ENCODE peak calls at places on chromosomes 13 and 19, in seven cellular contexts. A is SK-N-SH, G is GM12878, Y is breast epithelium, K is stomach, B is K562, D is GM23338. F is an unnamed sample.
A peak's percentile ranks its signal among the peaks of the same experiment; 100 is the strongest.

GRCh38 chr19:28020631-28021315 is 1192.2 kb downstream of the UQCRFS1 start:
- DNase-seq in A (no peak), G (no peak), Y (no peak), K (no peak), B (no peak), D (peak; percentile 22), F (no peak)

GRCh38 chr19:16383584-16384161 is 59.0 kb downstream of the KLF2 start:
- DNase-seq in A (no peak), G (no peak), Y (no peak), K (no peak), B (no peak), D (no peak), F (no peak)

GRCh38 chr19:53394522-53394973 is 401 bp upstream of the ZNF765 start:
- DNase-seq in A (peak; percentile 70), G (peak; percentile 1), Y (peak; percentile 40), K (peak; percentile 31), B (no peak), D (peak; percentile 84), F (no peak)

GRCh38 chr19:40690699-40691420 is 409 bp upstream of the NUMBL start:
- DNase-seq in A (peak; percentile 83), G (peak; percentile 53), Y (peak; percentile 90), K (peak; percentile 96), B (peak; percentile 97), D (peak; percentile 93), F (no peak)

GRCh38 chr19:50147462-50148423 is 15.3 kb downstream of the IZUMO2 start:
- DNase-seq in A (peak; percentile 80), G (peak; percentile 11), Y (peak; percentile 86), K (peak; percentile 87), B (peak; percentile 84), D (peak; percentile 97), F (peak; percentile 52)

GRCh38 chr19:23957660-23958281 is 43.1 kb downstream of the ZNF726 start:
- DNase-seq in A (no peak), G (no peak), Y (no peak), K (no peak), B (no peak), D (no peak), F (no peak)

GRCh38 chr19:39544201-39544903 is 4.4 kb upstream of the EID2 start:
- DNase-seq in A (no peak), G (no peak), Y (no peak), K (no peak), B (no peak), D (no peak), F (no peak)

GRCh38 chr19:14566712-14567077 is 5.2 kb downstream of the NDUFB7 start:
- DNase-seq in A (no peak), G (no peak), Y (no peak), K (no peak), B (no peak), D (no peak), F (no peak)

GRCh38 chr19:17090501-17091074 is 15.0 kb downstream of the MYO9B start:
- DNase-seq in A (no peak), G (no peak), Y (no peak), K (no peak), B (no peak), D (no peak), F (no peak)

GRCh38 chr13:105168295-105168694 is 1367.2 kb downstream of the EFNB2 start:
- DNase-seq in A (no peak), G (no peak), Y (no peak), K (no peak), B (no peak), D (no peak), F (no peak)

GRCh38 chr19:23914402-23915286 is at the start of gene ZNF726:
- DNase-seq in A (peak; percentile 77), G (peak; percentile 37), Y (peak; percentile 88), K (peak; percentile 82), B (peak; percentile 90), D (peak; percentile 4), F (peak; percentile 10)

GRCh38 chr19:13965377-13965896 is 13.1 kb downstream of the DCAF15 start:
- DNase-seq in A (no peak), G (no peak), Y (no peak), K (no peak), B (no peak), D (no peak), F (no peak)

DNA sequence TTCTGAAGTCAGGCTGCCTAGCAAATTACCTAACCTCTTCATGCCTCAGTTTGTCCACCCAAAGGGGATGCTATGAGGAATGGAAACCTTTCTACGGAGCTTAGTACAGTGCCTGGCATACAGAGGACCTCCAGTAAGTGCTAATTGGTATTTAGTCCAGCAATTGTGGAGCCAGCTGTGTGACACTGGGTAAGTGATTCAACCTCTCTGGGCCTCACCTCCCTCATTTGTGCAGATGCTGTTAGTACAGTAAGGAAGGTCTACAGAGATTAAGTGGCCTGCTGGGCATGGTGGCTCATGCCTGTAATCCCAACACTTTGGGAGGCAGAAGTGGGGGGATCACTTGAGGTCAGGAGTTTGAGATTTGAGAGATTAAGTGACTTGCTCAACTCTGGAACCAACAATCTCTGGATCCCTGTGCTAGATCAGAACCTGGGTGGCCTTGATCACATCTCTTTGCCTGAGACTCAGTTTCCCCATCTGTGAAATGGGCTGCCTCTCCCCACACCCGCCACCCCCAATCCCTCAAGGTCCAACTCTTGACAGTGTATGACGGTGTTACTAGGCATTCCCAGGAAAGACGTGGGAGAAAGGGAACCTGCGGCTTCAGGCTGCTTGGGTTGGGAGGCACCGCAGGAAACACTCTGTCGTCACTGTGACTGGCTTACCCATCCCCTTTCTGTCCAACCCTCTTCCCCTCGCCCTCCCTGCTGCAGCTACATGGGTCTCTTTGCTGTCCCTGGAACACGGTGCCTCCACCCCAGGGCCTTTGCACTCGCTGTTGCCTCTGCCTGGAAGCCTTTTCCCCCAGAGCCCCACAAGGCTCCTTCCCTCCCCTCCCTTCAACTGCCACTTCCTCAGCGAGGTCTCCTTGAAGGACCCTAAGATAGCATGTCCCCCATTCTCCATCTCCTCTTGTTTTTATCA is 18.3 kb downstream of the PRKD2 start:
- DNase-seq in A (no peak), G (no peak), Y (no peak), K (no peak), B (no peak), D (no peak), F (no peak)
- TF ChIP-seq POLR2AphosphoS5 in A (no peak), G (no peak), Y (no peak), K (no peak), B (no peak), D (no peak), F (no peak)

DNA sequence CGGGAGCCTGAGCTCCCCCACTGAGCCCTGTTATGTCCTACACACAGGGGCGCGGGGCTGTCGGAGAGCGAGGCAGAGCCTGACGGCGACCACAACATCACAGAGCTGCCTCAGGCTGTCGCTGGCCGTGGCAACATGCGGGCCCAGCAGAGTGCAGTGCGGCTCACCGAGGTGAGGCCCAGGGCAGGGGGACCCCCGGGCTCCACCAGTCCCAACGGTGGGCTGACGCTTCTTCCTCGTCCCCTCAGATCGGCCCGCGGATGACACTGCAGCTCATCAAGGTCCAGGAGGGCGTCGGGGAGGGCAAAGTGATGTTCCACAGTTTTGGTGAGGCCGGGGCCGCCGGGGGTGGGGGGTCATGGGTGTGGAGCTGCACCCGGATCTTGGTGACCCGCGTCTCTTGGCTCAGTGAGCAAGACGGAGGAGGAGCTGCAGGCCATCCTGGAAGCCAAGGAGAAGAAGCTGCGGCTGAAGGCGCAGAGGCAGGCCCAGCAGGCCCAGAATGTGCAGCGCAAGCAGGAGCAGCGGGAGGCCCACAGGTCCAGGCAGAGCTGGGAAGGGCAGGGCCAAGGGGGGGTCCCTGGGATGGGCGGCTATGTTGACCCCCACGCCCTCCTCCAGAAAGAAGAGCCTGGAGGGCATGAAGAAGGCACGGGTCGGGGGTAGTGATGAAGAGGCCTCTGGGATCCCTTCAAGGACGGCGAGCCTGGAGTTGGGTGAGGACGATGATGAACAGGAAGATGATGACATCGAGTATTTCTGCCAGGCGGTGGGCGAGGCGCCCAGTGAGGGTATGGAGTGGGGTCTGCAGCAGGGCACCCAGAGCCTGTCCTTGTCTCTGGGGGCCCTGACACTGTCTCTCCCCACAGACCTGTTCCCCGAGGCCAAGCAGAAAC is 1.2 kb upstream of the P2RY11 start:
- DNase-seq in A (peak; percentile 19), G (no peak), Y (no peak), K (no peak), B (no peak), D (no peak), F (no peak)
- H3K27ac ChIP-seq in A (no peak overlapping the region), G (peak overlapping the region; percentile 62), Y (no peak overlapping the region), K (no peak overlapping the region), B (no peak overlapping the region), D (no peak overlapping the region), F (no peak overlapping the region)

DNA sequence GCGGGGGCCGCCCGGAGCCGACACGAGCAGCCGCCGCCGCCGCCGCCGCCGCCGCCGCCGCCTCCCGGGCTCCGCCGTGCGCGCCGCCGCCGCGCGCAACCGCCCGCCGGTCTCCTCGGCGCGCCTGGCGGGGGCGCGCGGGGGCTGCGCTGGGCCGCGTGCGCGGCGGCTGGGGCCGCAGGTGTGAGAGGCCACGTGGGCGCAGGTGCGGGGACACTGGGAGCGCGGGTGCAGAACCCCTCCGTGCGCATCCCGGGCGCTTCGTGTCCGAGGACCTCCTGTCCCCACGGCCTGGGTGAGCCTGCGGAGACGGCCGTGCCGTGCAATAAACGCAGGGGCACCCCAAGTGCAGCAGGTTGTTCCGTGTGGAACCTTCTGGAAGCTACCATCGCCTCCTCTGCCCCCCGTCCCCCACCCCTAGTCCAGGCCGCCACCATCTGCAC is at the start of gene LINGO3:
- DNase-seq in A (peak; percentile 75), G (no peak), Y (no peak), K (no peak), B (peak; percentile 37), D (no peak), F (no peak)
- H3K4me3 ChIP-seq in A (no peak within 1 kb of the TSS), G (no peak within 1 kb of the TSS), Y (no peak within 1 kb of the TSS), K (peak within 1 kb of the TSS; percentile 32), B (peak within 1 kb of the TSS; percentile 21), D (peak within 1 kb of the TSS; percentile 58), F (no peak within 1 kb of the TSS)

DNA sequence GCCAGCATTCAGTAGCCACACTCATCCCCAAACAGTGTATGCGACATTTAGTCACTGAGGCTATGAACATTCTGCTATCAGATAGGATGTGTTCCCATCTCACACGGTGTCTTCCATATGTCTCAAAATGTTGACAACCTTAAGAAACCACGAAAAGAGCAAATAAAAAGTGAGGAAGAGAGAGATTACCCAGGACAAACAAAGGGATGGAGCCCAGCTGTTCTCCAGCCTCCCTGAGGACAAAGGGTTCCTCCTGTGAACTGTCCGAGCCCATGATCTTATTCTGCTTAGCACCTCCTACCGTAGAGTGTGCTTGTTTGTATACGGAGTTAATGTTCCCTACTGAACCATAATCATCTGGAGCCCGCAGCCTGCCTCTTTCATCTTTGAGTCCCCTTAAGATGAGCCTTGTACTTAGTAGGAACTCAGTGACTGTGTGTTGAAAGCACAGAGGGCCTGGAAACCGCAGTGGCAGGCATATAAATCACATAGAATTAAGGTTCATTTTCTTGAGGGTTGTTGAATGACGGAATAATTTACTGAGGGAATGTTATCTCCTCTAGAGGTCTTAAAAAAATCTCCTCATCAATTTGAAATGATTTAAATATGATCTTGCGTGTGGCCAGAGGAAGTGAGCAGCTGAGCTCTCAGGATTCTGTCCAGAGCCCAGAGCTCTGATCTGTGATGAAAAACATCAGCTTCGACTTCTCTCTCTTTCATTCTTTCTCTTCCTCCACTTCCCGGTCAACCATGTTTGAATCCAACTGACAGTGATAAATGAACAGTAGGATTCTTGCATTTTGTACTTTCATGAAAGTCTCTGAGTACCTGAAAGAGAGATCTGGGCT is 200.5 kb downstream of the KLF5 start:
- DNase-seq in A (no peak), G (no peak), Y (no peak), K (no peak), B (no peak), D (no peak), F (no peak)
- TF ChIP-seq POLR2AphosphoS5 in A (no peak), G (no peak), Y (no peak), K (no peak), B (no peak), D (no peak), F (no peak)

F was measured in SK-N-MC.